ENCODE peak calls at places on chromosomes 12 and 14, in ten cellular contexts. N is GM23248, B is fibroblast of lung, S is substantia nigra, F is neuronal stem cell, D is transverse colon, O is colonic mucosa, Y is SJCRH30, X is PC-3, C is breast epithelium. J is an unnamed sample.

GRCh38 chr14:103290494-103290893 is 43.5 kb upstream of the EIF5 start:
- DNase-seq in N (no peak), B (no peak), S (no peak), F (no peak), D (no peak), O (no peak), Y (no peak), X (no peak), C (no peak), J (no peak)

GRCh38 chr12:75481774-75482173 is 1.2 kb downstream of the GLIPR1 start:
- DNase-seq in N (peak), B (peak), S (no peak), F (no peak), D (peak), O (no peak), Y (no peak), X (no peak), C (no peak), J (no peak)

GRCh38 chr12:12704593-12705230 is 8.7 kb upstream of the GPR19 start:
- DNase-seq in N (peak), B (peak), S (peak), F (peak), D (peak), O (peak), Y (peak), X (peak), C (peak), J (no peak)

GRCh38 chr12:132427177-132427725 is 62.7 kb upstream of the FBRSL1 start:
- DNase-seq in N (no peak), B (no peak), S (no peak), F (no peak), D (no peak), O (peak), Y (no peak), X (peak), C (no peak), J (no peak)

GRCh38 chr14:74905595-74906142 is 17.4 kb downstream of the RPS6KL1 start:
- DNase-seq in N (peak), B (peak), S (peak), F (peak), D (peak), O (peak), Y (peak), X (peak), C (no peak), J (no peak)

GRCh38 chr12:39586811-39587210 is 32.8 kb downstream of the ABCD2 start:
- DNase-seq in N (peak), B (peak), S (no peak), F (no peak), D (no peak), O (no peak), Y (no peak), X (no peak), C (no peak), J (no peak)

GRCh38 chr14:99009875-99010274 is 262.1 kb downstream of the BCL11B start:
- DNase-seq in N (no peak), B (no peak), S (no peak), F (no peak), D (no peak), O (no peak), Y (no peak), X (no peak), C (no peak), J (no peak)

GRCh38 chr14:35400707-35401421 is 3.7 kb downstream of the NFKBIA start:
- DNase-seq in N (peak), B (no peak), S (no peak), F (no peak), D (peak), O (no peak), Y (no peak), X (no peak), C (no peak), J (no peak)

GRCh38 chr14:58829594-58829993 is 191.8 kb downstream of the DACT1 start:
- DNase-seq in N (no peak), B (peak), S (no peak), F (no peak), D (no peak), O (no peak), Y (no peak), X (peak), C (no peak), J (no peak)

GRCh38 chr12:25236190-25236589 is 14.5 kb downstream of the KRAS start:
- DNase-seq in N (peak), B (peak), S (no peak), F (no peak), D (no peak), O (no peak), Y (no peak), X (no peak), C (no peak), J (no peak)

GRCh38 chr12:98440165-98440581 is 75.2 kb upstream of the TMPO start:
- DNase-seq in N (peak), B (peak), S (peak), F (no peak), D (no peak), O (peak), Y (no peak), X (peak), C (peak), J (peak)

GRCh38 chr12:95385646-95386045 is 88.3 kb upstream of the METAP2 start:
- DNase-seq in N (peak), B (peak), S (no peak), F (no peak), D (no peak), O (no peak), Y (peak), X (no peak), C (no peak), J (no peak)

GRCh38 chr12:89709994-89710872 is 1.6 kb upstream of the ATP2B1 start:
- DNase-seq in N (peak), B (no peak), S (peak), F (no peak), D (peak), O (peak), Y (peak), X (peak), C (peak), J (peak)

GRCh38 chr14:96584199-96584906 is 82.2 kb downstream of the PAPOLA start:
- DNase-seq in N (peak), B (no peak), S (peak), F (peak), D (peak), O (peak), Y (peak), X (peak), C (no peak), J (no peak)

GRCh38 chr14:42884100-42884499 is 1277.4 kb downstream of the LRFN5 start:
- DNase-seq in N (peak), B (peak), S (no peak), F (no peak), D (no peak), O (no peak), Y (peak), X (peak), C (no peak), J (no peak)

GRCh38 chr14:34640826-34641225 is 10.9 kb upstream of the SNX6 start:
- DNase-seq in N (no peak), B (no peak), S (no peak), F (no peak), D (no peak), O (no peak), Y (no peak), X (no peak), C (no peak), J (no peak)

GRCh38 chr14:100826371-100827139 is 637 bp downstream of the MEG3 start:
- DNase-seq in N (peak), B (no peak), S (no peak), F (no peak), D (no peak), O (no peak), Y (peak), X (no peak), C (no peak), J (no peak)

GRCh38 chr12:121917950-121918678 is at the start of gene CFAP251:
- DNase-seq in N (peak), B (peak), S (peak), F (peak), D (peak), O (peak), Y (no peak), X (peak), C (peak), J (peak)

GRCh38 chr14:92482621-92483319 is 30.8 kb upstream of the RIN3 start:
- DNase-seq in N (no peak), B (no peak), S (no peak), F (no peak), D (peak), O (peak), Y (no peak), X (no peak), C (peak), J (no peak)

GRCh38 chr12:115898670-115899069 is 378.8 kb downstream of the MED13L start:
- DNase-seq in N (no peak), B (no peak), S (no peak), F (no peak), D (no peak), O (no peak), Y (no peak), X (peak), C (no peak), J (no peak)

GRCh38 chr12:69621551-69621950 is 10.8 kb upstream of the LRRC10 start:
- DNase-seq in N (no peak), B (no peak), S (no peak), F (no peak), D (no peak), O (no peak), Y (no peak), X (no peak), C (no peak), J (no peak)

GRCh38 chr14:20755037-20755436 is 9.3 kb downstream of the EDDM3A start:
- DNase-seq in N (no peak), B (no peak), S (no peak), F (no peak), D (no peak), O (no peak), Y (no peak), X (no peak), C (peak), J (no peak)

GRCh38 chr12:19382111-19382526 is 57.2 kb upstream of the AEBP2 start:
- DNase-seq in N (peak), B (peak), S (no peak), F (no peak), D (no peak), O (no peak), Y (peak), X (peak), C (no peak), J (no peak)

GRCh38 chr12:130714591-130715149 is 1.4 kb downstream of the RIMBP2 start:
- DNase-seq in N (no peak), B (no peak), S (no peak), F (no peak), D (no peak), O (no peak), Y (no peak), X (no peak), C (no peak), J (no peak)

GRCh38 chr12:52631264-52631663 is 12.9 kb upstream of the KRT73 start:
- DNase-seq in N (no peak), B (no peak), S (no peak), F (no peak), D (no peak), O (no peak), Y (no peak), X (no peak), C (peak), J (no peak)

GRCh38 chr12:75568801-75569200 is 57.4 kb upstream of the KRR1 start:
- DNase-seq in N (no peak), B (peak), S (no peak), F (no peak), D (no peak), O (no peak), Y (no peak), X (no peak), C (no peak), J (no peak)

GRCh38 chr12:90712671-90713070 is 242.3 kb downstream of the CCER1 start:
- DNase-seq in N (no peak), B (no peak), S (no peak), F (no peak), D (no peak), O (no peak), Y (no peak), X (peak), C (no peak), J (no peak)

GRCh38 chr12:15634010-15634676 is 155.0 kb downstream of the EPS8 start:
- DNase-seq in N (peak), B (peak), S (no peak), F (no peak), D (no peak), O (no peak), Y (no peak), X (no peak), C (no peak), J (no peak)
- H3K27ac ChIP-seq in N (peak), B (peak), S (no peak), F (peak), D (no peak), O (no peak), Y (no peak), X (peak), C (no peak), J (no peak)

DNA sequence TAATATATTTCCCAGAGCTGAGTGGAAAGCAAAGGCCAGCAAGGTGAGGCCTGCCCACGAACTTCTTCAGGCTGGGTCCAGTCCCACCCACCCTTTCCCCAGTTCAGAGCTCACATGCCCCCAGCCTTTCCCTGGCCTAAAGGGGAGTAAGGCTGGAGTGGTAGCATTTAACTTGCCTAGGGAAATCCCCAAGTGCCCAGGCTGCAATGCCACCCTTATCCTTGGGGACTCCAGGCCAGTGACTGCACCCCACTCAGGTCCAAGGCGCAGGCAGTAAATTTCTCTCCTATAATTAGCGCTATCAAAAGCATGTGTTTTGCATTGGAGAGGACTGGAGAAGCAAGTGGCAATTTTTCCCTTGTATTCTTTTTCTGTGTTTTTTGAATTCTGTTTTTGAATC is 3.7 kb upstream of the HOXC6 start:
- DNase-seq in N (peak), B (no peak), S (no peak), F (no peak), D (no peak), O (no peak), Y (no peak), X (no peak), C (no peak), J (no peak)
- H3K27ac ChIP-seq in N (peak), B (no peak), S (no peak), F (no peak), D (no peak), O (no peak), Y (no peak), X (no peak), C (peak), J (no peak)

DNA sequence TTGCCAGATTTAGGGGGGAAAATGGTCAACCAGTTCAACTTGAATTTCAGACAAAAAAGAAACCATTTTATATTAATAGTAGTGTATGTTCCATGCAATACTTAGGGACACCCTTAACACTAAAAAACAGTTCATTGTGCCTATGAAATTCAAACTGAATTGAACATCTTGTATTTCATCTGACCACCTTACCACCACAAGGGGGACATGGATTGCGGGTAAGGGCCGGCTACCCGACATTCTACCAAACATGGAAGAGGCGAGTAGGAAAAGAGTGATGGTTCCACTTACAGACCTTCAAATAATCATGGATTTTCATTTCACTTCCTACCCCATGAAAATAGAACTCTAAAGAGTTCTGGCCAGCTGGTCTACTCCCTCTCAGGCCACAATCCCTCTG is 10.3 kb upstream of the STK38L start:
- DNase-seq in N (no peak), B (no peak), S (no peak), F (no peak), D (no peak), O (no peak), Y (no peak), X (no peak), C (no peak), J (no peak)
- H3K27ac ChIP-seq in N (no peak), B (no peak), S (no peak), F (no peak), D (no peak), O (no peak), Y (no peak), X (no peak), C (no peak), J (no peak)

GRCh38 chr12:14795028-14795448 is 8.2 kb downstream of the WBP11 start:
- DNase-seq in N (no peak), B (peak), S (no peak), F (no peak), D (no peak), O (no peak), Y (peak), X (no peak), C (no peak), J (no peak)
- H3K27ac ChIP-seq in N (no peak), B (no peak), S (no peak), F (no peak), D (no peak), O (no peak), Y (peak), X (no peak), C (no peak), J (no peak)

DNA sequence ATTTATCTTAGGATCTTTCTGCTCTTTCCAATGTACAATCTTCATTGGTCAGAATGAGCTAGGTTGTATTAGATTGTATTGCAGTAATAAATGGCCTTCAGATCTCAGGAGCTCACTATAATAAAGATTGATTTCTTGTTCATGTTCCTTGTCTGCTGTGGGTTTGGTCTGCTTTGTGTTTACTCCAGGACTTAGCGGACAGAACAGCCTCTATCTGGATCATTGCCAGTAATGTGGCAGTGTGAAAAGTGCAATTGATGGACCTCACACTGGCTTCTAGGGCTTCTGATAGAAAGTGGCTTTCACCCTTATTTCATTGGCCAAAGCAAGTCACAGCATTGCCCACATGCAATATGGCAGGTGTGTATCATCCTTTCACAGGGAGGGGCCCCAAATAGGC is 81.2 kb downstream of the BTG1 start:
- DNase-seq in N (no peak), B (peak), S (no peak), F (no peak), D (no peak), O (no peak), Y (no peak), X (no peak), C (no peak), J (no peak)
- H3K27ac ChIP-seq in N (no peak), B (no peak), S (no peak), F (no peak), D (peak), O (peak), Y (no peak), X (no peak), C (no peak), J (no peak)

DNA sequence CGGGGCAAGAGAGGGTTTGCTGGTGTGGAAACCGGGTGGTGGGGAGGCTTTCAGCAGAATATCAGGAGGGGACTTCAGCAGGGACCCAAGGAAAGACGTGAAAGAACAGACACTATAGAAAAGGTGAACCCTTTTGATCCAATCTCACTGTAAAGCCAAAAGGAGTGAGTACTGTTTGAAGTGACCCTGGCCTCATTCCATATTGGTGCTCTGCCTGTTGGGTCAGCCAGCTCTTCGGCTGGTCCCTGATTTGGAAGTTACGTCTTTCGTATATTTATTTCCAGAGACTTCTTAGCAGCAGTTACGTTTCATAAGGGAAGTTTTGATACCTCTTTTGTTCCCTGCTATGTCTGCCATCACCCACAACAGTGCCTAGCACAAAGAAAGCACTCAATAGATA is 21.9 kb downstream of the WNT5B start:
- DNase-seq in N (no peak), B (no peak), S (no peak), F (no peak), D (no peak), O (no peak), Y (no peak), X (no peak), C (no peak), J (no peak)
- H3K27ac ChIP-seq in N (peak), B (no peak), S (no peak), F (no peak), D (peak), O (no peak), Y (no peak), X (no peak), C (no peak), J (peak)

GRCh38 chr12:6943719-6944380 is at the start of the genes C12orf57 and RNU7-1:
- DNase-seq in N (peak), B (no peak), S (peak), F (peak), D (peak), O (peak), Y (peak), X (peak), C (peak), J (no peak)
- H3K27ac ChIP-seq in N (peak), B (peak), S (peak), F (peak), D (peak), O (peak), Y (peak), X (peak), C (peak), J (peak)

DNA sequence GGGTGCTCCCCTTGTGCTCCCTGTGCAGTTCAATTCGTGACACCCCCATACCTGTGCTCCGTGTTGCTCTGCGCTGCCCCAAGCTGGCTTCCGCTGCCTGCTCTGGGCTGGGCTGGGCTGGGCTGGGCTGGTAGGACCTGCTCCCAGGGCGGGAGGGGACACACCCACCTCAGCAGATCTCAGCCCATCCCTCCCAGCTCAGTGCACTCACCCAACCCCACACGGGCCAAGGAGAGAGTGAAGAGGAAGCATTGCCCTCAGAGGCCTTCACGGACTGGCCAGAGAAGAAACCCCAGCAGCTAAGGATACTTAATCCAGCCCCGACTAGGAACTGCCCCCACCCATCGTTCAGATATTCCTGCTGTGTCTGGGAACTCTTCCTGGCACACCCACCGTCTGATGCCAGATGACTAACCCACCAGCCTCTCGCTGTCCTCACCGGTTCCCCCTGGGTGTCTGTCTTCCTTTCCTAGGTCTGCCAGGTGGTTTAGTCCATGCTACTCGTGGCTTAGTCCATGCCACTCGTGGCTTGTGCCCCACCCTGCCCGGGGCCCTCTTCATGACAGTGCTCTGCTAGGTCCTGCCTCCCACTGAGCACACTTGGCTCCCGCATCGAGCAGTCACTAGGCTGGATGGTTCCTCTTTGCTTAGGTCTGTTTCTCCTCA is at the start of gene LPAR5:
- DNase-seq in N (peak), B (no peak), S (peak), F (no peak), D (peak), O (peak), Y (no peak), X (peak), C (no peak), J (no peak)
- H3K27ac ChIP-seq in N (no peak), B (no peak), S (peak), F (no peak), D (peak), O (peak), Y (no peak), X (peak), C (peak), J (no peak)

DNA sequence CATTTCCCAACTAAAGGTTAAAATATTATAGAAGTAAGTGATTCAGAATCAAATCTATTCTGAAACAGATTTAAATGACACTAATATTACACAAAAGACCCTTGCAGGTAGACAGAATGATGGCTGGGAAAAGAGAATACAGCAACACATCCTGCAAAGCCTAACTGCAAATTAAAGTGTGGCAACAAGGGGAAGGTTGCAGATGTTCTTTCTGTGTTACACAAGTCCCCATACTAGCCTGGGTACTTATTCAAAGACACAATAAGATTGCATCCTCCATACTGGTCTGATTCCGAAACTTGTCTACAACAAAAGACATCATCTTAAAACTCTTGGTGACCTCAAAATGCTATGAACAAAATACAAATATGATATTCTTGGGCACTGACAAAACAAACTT is 50.5 kb downstream of the R3HDM2 start:
- DNase-seq in N (no peak), B (no peak), S (no peak), F (no peak), D (no peak), O (no peak), Y (no peak), X (no peak), C (no peak), J (no peak)
- H3K27ac ChIP-seq in N (no peak), B (no peak), S (no peak), F (no peak), D (no peak), O (no peak), Y (no peak), X (no peak), C (no peak), J (no peak)

GRCh38 chr12:124864326-124864752 is 675 bp upstream of the SCARB1 start:
- DNase-seq in N (no peak), B (no peak), S (no peak), F (no peak), D (no peak), O (no peak), Y (no peak), X (no peak), C (no peak), J (no peak)
- H3K27ac ChIP-seq in N (no peak), B (peak), S (peak), F (no peak), D (peak), O (no peak), Y (peak), X (peak), C (peak), J (peak)